ENCODE peak calls at places on chromosomes 3 and 15, in seven cellular contexts. M is hepatocyte, C is tibial nerve, L is heart left ventricle, W is uterus, D is prostate gland, G is colonic mucosa. J is an unnamed sample. For H3K4me1, the result is how much of the 10 kb centered on the place peaks cover.

GRCh38 chr3:99167016-99167415 is 265.5 kb upstream of the DCBLD2 start:
- DNase-seq in M (no peak), C (no peak), L (no peak), W (no peak), D (no peak), G (no peak), J (no peak)

GRCh38 chr3:30655187-30655812 is 48.9 kb downstream of the TGFBR2 start:
- DNase-seq in M (no peak), C (no peak), L (no peak), W (no peak), D (no peak), G (no peak), J (no peak)

GRCh38 chr15:67834593-67835348 is 5.1 kb downstream of the RNU6-1 start:
- DNase-seq in M (no peak), C (no peak), L (no peak), W (no peak), D (no peak), G (no peak), J (no peak)

GRCh38 chr3:135041586-135041985 is 246.5 kb downstream of the EPHB1 start:
- DNase-seq in M (no peak), C (no peak), L (no peak), W (no peak), D (no peak), G (no peak), J (no peak)

GRCh38 chr15:96889734-96890480 is 559.4 kb downstream of the NR2F2 start:
- DNase-seq in M (no peak), C (peak), L (no peak), W (peak), D (no peak), G (no peak), J (peak)

GRCh38 chr3:49313902-49314676 is 25.8 kb downstream of the USP4 start:
- DNase-seq in M (no peak), C (no peak), L (no peak), W (no peak), D (no peak), G (no peak), J (no peak)

GRCh38 chr3:8756671-8757070 is 12.7 kb downstream of the OXTR start:
- DNase-seq in M (no peak), C (no peak), L (no peak), W (no peak), D (no peak), G (no peak), J (no peak)

GRCh38 chr15:80844011-80844732 is 65.0 kb downstream of the CEMIP start:
- DNase-seq in M (no peak), C (no peak), L (no peak), W (no peak), D (no peak), G (no peak), J (no peak)

GRCh38 chr3:14379842-14380241 is 22.6 kb upstream of the SLC6A6 start:
- DNase-seq in M (no peak), C (no peak), L (no peak), W (no peak), D (no peak), G (no peak), J (no peak)

GRCh38 chr3:169660709-169661566 is 2.6 kb downstream of the MECOM start:
- DNase-seq in M (peak), C (no peak), L (no peak), W (no peak), D (no peak), G (no peak), J (peak)

GRCh38 chr3:46368569-46368968 is 2.2 kb upstream of the CCR5 start:
- DNase-seq in M (peak), C (peak), L (peak), W (peak), D (no peak), G (peak), J (no peak)

GRCh38 chr15:33132722-33133345 is 61.7 kb downstream of the FMN1 start:
- DNase-seq in M (peak), C (no peak), L (no peak), W (no peak), D (peak), G (peak), J (no peak)

GRCh38 chr3:111885578-111885977 is 26.5 kb downstream of the PHLDB2 start:
- DNase-seq in M (no peak), C (no peak), L (no peak), W (no peak), D (no peak), G (no peak), J (no peak)

GRCh38 chr3:68997887-68998286 is 15.6 kb downstream of the EOGT start:
- DNase-seq in M (no peak), C (no peak), L (no peak), W (no peak), D (no peak), G (no peak), J (no peak)

GRCh38 chr15:37045859-37046318 is 54.5 kb downstream of the MEIS2 start:
- DNase-seq in M (peak), C (no peak), L (no peak), W (no peak), D (no peak), G (no peak), J (no peak)

GRCh38 chr3:15429080-15429479 is 1.7 kb downstream of the EAF1 start:
- DNase-seq in M (no peak), C (no peak), L (no peak), W (no peak), D (no peak), G (no peak), J (no peak)

GRCh38 chr3:107308716-107309115 is 68.5 kb upstream of the CCDC54 start:
- DNase-seq in M (no peak), C (no peak), L (no peak), W (no peak), D (no peak), G (no peak), J (no peak)

GRCh38 chr3:150216041-150216811 is 191.9 kb upstream of the TSC22D2 start:
- DNase-seq in M (peak), C (peak), L (peak), W (no peak), D (peak), G (no peak), J (peak)

GRCh38 chr15:56718560-56718959 is 14.7 kb downstream of the ZNF280D start:
- DNase-seq in M (no peak), C (no peak), L (no peak), W (no peak), D (no peak), G (no peak), J (no peak)

GRCh38 chr3:86794336-86795065 is 196.4 kb downstream of the VGLL3 start:
- DNase-seq in M (no peak), C (no peak), L (no peak), W (no peak), D (no peak), G (no peak), J (no peak)

GRCh38 chr3:11159421-11159904 is 5.2 kb downstream of the HRH1 start:
- DNase-seq in M (peak), C (peak), L (no peak), W (peak), D (no peak), G (peak), J (peak)

GRCh38 chr3:52670621-52671521 is 14.8 kb downstream of the PBRM1 start:
- DNase-seq in M (peak), C (no peak), L (no peak), W (no peak), D (no peak), G (no peak), J (peak)

GRCh38 chr15:94235681-94236080 is 4.3 kb downstream of the MCTP2 start:
- DNase-seq in M (no peak), C (no peak), L (no peak), W (no peak), D (no peak), G (no peak), J (no peak)

GRCh38 chr15:29424118-29424517 is 154.5 kb upstream of the NSMCE3 start:
- DNase-seq in M (no peak), C (no peak), L (no peak), W (no peak), D (no peak), G (no peak), J (no peak)

GRCh38 chr3:41768363-41768762 is 193.5 kb downstream of the ULK4 start:
- DNase-seq in M (no peak), C (no peak), L (no peak), W (no peak), D (no peak), G (no peak), J (no peak)

GRCh38 chr3:125194849-125195601 is 17.5 kb downstream of the SLC12A8 start:
- DNase-seq in M (peak), C (no peak), L (no peak), W (no peak), D (no peak), G (no peak), J (peak)

GRCh38 chr3:108125550-108126071 is 34.8 kb upstream of the CD47 start:
- DNase-seq in M (no peak), C (no peak), L (no peak), W (no peak), D (no peak), G (no peak), J (no peak)

GRCh38 chr3:48561045-48561736 is 2.4 kb downstream of the UCN2 start:
- DNase-seq in M (peak), C (no peak), L (peak), W (peak), D (no peak), G (peak), J (peak)

GRCh38 chr3:175150812-175151411 is 291.8 kb downstream of the NAALADL2 start:
- DNase-seq in M (no peak), C (no peak), L (no peak), W (no peak), D (peak), G (peak), J (no peak)

GRCh38 chr15:59340325-59340724 is 32.3 kb downstream of the MYO1E start:
- DNase-seq in M (no peak), C (no peak), L (no peak), W (no peak), D (no peak), G (no peak), J (no peak)

GRCh38 chr15:63021031-63021430 is 21.5 kb upstream of the TPM1 start:
- DNase-seq in M (no peak), C (no peak), L (no peak), W (no peak), D (no peak), G (no peak), J (no peak)
- H3K27ac ChIP-seq in M (no peak), C (no peak), L (no peak), W (no peak), D (no peak), G (no peak), J (no peak)

GRCh38 chr3:23825802-23826201 is 20.0 kb downstream of the UBE2E1 start:
- DNase-seq in M (no peak), C (no peak), L (no peak), W (no peak), D (no peak), G (no peak), J (no peak)
- H3K4me1 ChIP-seq in M (under half), C (under half), L (half or more), W (under half), D (under half), G (under half), J (under half)

GRCh38 chr15:76006136-76006778 is 6.0 kb downstream of the NRG4 start:
- DNase-seq in M (no peak), C (peak), L (no peak), W (no peak), D (no peak), G (no peak), J (no peak)

GRCh38 chr15:76011611-76012010 is 613 bp downstream of the NRG4 start:
- DNase-seq in M (no peak), C (no peak), L (no peak), W (no peak), D (no peak), G (no peak), J (no peak)

GRCh38 chr15:76012021-76012551 is at the start of gene NRG4:
- DNase-seq in M (no peak), C (no peak), L (no peak), W (no peak), D (no peak), G (peak), J (no peak)
- H3K4me3 ChIP-seq in M (no peak), C (no peak), L (no peak), W (no peak), D (peak), G (peak), J (no peak)

DNA sequence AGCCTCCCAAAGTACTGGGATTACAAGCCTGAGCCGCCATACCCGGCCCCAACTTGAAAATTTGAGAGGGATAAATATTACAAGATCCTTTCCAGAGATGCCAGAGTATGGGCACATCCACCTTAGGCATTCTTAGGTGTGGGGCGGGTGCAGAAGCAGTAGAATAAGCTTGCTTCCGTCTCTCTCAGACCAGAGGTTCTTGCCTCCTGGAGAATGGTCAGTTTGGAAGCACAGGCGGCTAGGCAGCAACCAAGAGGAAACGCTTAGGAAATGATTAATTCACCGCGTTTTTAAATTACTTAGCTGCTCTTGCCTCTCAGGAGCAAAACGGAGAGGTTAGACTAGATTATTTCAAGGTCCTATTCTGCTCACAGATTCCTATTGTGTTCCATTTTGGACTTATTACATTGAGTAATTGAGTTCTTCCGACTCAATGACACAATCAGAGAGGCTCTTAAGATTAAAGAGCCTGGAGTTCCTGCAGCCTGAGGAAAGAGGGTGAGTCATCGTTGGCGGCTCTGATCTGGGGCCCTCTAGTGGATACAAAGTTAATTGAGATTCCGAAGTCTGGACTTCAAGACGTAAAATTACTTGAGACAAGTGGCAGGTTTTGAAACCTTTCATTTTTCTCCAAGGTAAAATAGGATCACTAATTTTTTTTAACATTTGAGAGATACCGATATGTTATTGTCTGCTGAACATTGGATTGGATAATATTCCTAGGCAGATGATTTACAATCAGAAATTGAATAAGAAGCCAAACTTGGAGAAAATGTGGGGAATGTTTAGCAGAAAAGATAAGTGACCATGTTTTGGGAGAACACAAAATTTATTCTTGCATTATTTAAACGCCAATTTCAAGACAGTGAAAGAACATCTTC is 5.8 kb upstream of the TOPAZ1 start:
- DNase-seq in M (peak), C (peak), L (no peak), W (peak), D (peak), G (peak), J (peak)
- H3K27ac ChIP-seq in M (peak), C (no peak), L (no peak), W (no peak), D (no peak), G (no peak), J (no peak)

GRCh38 chr15:74316116-74316515 is 51.3 kb downstream of the CYP11A1 start:
- DNase-seq in M (no peak), C (no peak), L (no peak), W (no peak), D (no peak), G (no peak), J (no peak)
- H3K4me1 ChIP-seq in M (under half), C (under half), L (half or more), W (under half), D (under half), G (under half), J (half or more)

GRCh38 chr3:141499304-141499703 is 12.5 kb downstream of the RASA2 start:
- DNase-seq in M (no peak), C (no peak), L (no peak), W (no peak), D (no peak), G (no peak), J (no peak)
- H3K4me3 ChIP-seq in M (no peak), C (no peak), L (no peak), W (no peak), D (no peak), G (no peak), J (no peak)

DNA sequence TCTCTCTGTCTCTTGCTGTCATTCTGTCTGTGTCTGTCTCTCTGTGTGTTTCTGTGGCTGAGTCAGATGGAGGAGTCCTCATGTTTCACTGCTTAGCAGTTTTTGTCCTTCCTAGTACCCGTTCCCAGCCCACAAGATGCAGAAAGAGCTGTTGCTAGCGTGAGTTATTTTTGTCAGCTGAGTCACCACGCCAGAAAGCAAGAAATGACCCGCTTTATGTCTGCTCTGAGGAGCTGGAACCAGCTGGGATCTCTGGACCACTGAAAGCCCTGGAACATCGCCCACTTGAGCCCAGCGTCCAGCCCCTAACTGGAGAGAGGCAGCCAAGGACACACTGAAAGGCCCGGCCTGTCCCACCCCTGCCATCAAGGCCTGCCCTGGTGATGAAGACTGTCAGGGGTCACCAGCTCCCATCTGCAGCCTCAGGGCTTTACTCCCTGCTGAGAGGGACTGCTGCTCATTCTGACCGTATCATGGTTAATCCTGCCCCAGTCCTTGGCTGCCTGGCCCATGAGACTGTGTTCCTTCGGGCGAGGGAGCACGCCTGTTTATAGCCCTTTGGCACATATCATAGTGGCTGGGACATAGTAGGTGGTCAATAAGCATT is 101.7 kb upstream of the TPM1 start:
- DNase-seq in M (peak), C (peak), L (peak), W (peak), D (no peak), G (peak), J (peak)
- H3K27ac ChIP-seq in M (peak), C (peak), L (peak), W (peak), D (peak), G (peak), J (peak)

J was measured in SJSA1.